ENCODE peak calls at places on chromosomes 7 and 10, in six cellular contexts. I is PC-3, G is MM.1S, F is cardiac muscle cell, E is transverse colon, H is IMR-90. K is an unnamed sample. For H3K4me1, the result is how much of the 10 kb centered on the place peaks cover.

GRCh38 chr7:73647725-73648592 is 19.7 kb upstream of the VPS37D start:
- DNase-seq in F (no peak), I (peak), H (no peak), G (no peak), E (peak), K (peak)

GRCh38 chr10:101040851-101041250 is 9.8 kb downstream of the SFXN3 start:
- DNase-seq in I (no peak), G (no peak), H (no peak), F (no peak), E (no peak), K (no peak)

GRCh38 chr10:76547352-76547972 is 1090.1 kb downstream of the KCNMA1 start:
- DNase-seq in E (peak), I (peak), H (peak), G (peak), F (peak), K (no peak)

GRCh38 chr7:143331179-143331825 is 15.4 kb downstream of the CLCN1 start:
- DNase-seq in F (peak), H (peak), E (no peak), G (no peak), I (peak), K (no peak)

GRCh38 chr7:1181591-1181990 is 21.6 kb upstream of the ZFAND2A start:
- DNase-seq in G (no peak), I (no peak), E (no peak), F (no peak), H (no peak), K (no peak)

GRCh38 chr10:44068716-44069482 is 316.0 kb downstream of the CXCL12 start:
- DNase-seq in E (no peak), I (no peak), H (peak), G (no peak), F (peak), K (no peak)

GRCh38 chr7:25359471-25360059 is 131.3 kb upstream of the NPVF start:
- DNase-seq in H (no peak), G (no peak), I (no peak), E (no peak), F (no peak), K (no peak)

GRCh38 chr10:74202356-74202755 is 51.3 kb downstream of the ADK start:
- DNase-seq in H (peak), F (no peak), E (no peak), I (no peak), G (no peak), K (no peak)

GRCh38 chr10:13684252-13684791 is 97.6 kb downstream of the PRPF18 start:
- DNase-seq in H (peak), G (no peak), I (no peak), F (peak), E (peak), K (no peak)

GRCh38 chr7:84949067-84949466 is 237.8 kb downstream of the SEMA3D start:
- DNase-seq in G (no peak), I (no peak), H (peak), F (peak), E (no peak), K (no peak)

GRCh38 chr7:26500749-26501352 is 209.2 kb downstream of the SNX10 start:
- DNase-seq in F (peak), H (peak), I (peak), G (peak), E (no peak), K (no peak)

GRCh38 chr7:15607541-15608210 is 45.9 kb upstream of the AGMO start:
- DNase-seq in I (no peak), F (peak), H (no peak), E (no peak), G (no peak), K (no peak)

GRCh38 chr10:42781893-42782445 is 626 bp upstream of the BMS1 start:
- DNase-seq in E (peak), H (no peak), F (peak), G (no peak), I (no peak), K (no peak)

GRCh38 chr10:11881477-11882417 is 58.6 kb downstream of the PROSER2 start:
- DNase-seq in H (peak), I (peak), G (no peak), E (peak), F (no peak), K (no peak)

GRCh38 chr10:131746785-131747184 is 154.0 kb upstream of the PPP2R2D start:
- DNase-seq in G (no peak), E (no peak), I (no peak), H (no peak), F (no peak), K (no peak)

GRCh38 chr7:128380807-128381130 is 19.3 kb upstream of the PRRT4 start:
- DNase-seq in G (no peak), I (no peak), E (no peak), H (no peak), F (no peak), K (no peak)

GRCh38 chr10:64503429-64503828 is 982.2 kb downstream of the REEP3 start:
- DNase-seq in G (no peak), I (peak), H (no peak), F (no peak), E (no peak), K (no peak)

GRCh38 chr10:25105262-25105661 is 69.5 kb upstream of the GPR158 start:
- DNase-seq in I (no peak), G (no peak), E (no peak), H (no peak), F (no peak), K (no peak)

GRCh38 chr10:118748041-118748440 is 6.7 kb downstream of the CACUL1 start:
- DNase-seq in F (no peak), I (no peak), H (no peak), E (no peak), G (no peak), K (no peak)

GRCh38 chr10:72615985-72616384 is 9.9 kb downstream of the MICU1 start:
- DNase-seq in G (no peak), I (no peak), E (no peak), H (no peak), F (no peak), K (no peak)

GRCh38 chr10:121927361-121927840 is 430 bp downstream of the ATE1 start:
- DNase-seq in H (peak), G (peak), E (peak), I (peak), F (peak), K (no peak)

GRCh38 chr7:120991133-120991532 is 2.6 kb downstream of the CPED1 start:
- DNase-seq in G (peak), E (no peak), I (no peak), F (no peak), H (no peak), K (no peak)

GRCh38 chr10:6139470-6139869 is 50.6 kb downstream of the RBM17 start:
- DNase-seq in E (no peak), G (no peak), H (no peak), F (no peak), I (no peak), K (no peak)

GRCh38 chr10:9211228-9211627 is 1156.7 kb downstream of the GATA3 start:
- DNase-seq in E (no peak), G (no peak), I (peak), H (peak), F (peak), K (no peak)

GRCh38 chr10:11147723-11148122 is 130.1 kb downstream of the CELF2 start:
- DNase-seq in E (no peak), F (no peak), H (no peak), I (no peak), G (peak), K (no peak)

GRCh38 chr10:18164771-18165361 is 24.6 kb downstream of the CACNB2 start:
- DNase-seq in E (no peak), H (peak), I (peak), F (peak), G (no peak), K (no peak)

GRCh38 chr7:27999829-28000228 is 180.8 kb downstream of the JAZF1 start:
- DNase-seq in H (no peak), F (no peak), G (no peak), E (no peak), I (no peak), K (no peak)

GRCh38 chr7:15015545-15016314 is 113.2 kb upstream of the DGKB start:
- DNase-seq in F (peak), G (peak), I (peak), E (no peak), H (peak), K (no peak)

GRCh38 chr7:154484406-154484805 is 432.2 kb downstream of the DPP6 start:
- DNase-seq in G (no peak), I (no peak), F (no peak), H (no peak), E (no peak), K (no peak)

GRCh38 chr10:72087392-72087968 is 871 bp downstream of the SPOCK2 start:
- DNase-seq in E (peak), F (no peak), G (no peak), I (no peak), H (no peak), K (peak)

GRCh38 chr10:110790913-110791525 is 80.7 kb upstream of the PDCD4 start:
- DNase-seq in E (no peak), F (no peak), G (no peak), I (no peak), H (peak), K (no peak)

GRCh38 chr10:110791541-110792073 is 80.1 kb upstream of the PDCD4 start:
- DNase-seq in G (no peak), F (no peak), I (no peak), E (no peak), H (no peak), K (no peak)

GRCh38 chr10:110788620-110789385 is 82.9 kb upstream of the PDCD4 start:
- DNase-seq in H (no peak), E (no peak), I (no peak), F (peak), G (no peak), K (no peak)

GRCh38 chr10:110792476-110792875 is 79.3 kb upstream of the PDCD4 start:
- DNase-seq in I (no peak), G (no peak), E (no peak), H (no peak), F (no peak), K (no peak)

DNA sequence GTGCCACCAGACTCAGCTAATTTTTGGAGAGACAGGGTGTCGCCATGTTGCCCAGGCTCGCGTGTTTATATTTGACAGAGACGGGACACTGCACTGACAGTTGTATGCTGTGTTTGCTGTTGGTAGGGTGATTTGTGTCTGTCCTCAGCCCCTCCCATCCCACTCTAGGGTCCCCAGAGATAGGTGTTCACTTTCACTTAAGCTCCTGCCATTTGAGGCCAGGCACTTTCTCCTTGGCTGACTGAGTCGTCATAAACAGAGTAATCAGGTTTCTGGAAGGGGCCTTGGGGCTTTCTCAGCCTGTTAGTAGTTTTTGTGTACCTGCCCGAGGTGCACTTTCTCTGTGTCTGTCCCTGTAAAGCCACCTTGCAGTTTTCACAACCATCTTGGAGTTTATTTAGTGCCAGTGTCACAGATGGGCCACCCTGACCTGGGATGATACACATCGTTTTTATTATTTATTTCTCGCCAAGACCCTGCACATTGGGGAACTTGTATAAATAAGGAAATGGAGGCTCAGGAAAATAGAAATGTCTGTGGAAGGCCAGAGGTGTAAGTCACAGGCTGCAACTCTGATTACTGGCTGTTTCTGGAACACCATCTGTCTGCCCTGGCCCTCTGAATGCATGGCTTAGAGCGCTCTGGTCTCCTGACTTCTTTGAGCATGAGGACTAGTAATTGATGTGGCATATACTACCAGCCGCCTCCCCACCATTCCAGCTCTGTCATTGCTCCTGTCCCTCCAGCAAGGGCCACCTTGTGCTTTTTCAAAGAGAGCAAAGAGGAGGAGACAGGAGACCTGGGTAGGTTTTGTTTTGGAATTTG is 81.9 kb upstream of the PDCD4 start:
- DNase-seq in E (no peak), H (no peak), G (no peak), I (no peak), F (no peak), K (no peak)
- H3K4me1 ChIP-seq in E (under half), H (under half), G (under half), I (under half), F (half or more), K (under half)

DNA sequence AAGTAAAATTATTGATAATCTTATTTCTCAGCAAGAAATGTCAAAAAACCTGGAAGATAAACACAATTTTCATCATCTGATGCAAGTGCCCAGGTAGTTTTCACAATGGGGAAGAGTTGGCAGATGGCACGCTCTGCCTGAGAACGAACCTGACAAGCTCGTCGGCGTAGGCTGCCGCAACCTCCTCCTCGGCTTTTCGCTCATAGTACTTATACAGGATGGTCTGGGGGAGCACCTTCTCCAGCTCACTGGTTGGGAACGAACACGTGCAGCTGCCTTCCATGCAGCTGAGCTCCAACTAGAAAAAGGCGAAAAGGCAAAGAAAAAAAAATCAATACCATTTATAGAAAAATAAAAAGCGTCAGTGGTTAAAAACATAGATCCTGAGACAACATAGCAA is 68.9 kb downstream of the RNF216 start:
- DNase-seq in I (no peak), F (no peak), E (no peak), G (no peak), H (no peak), K (no peak)
- H3K4me1 ChIP-seq in I (under half), F (under half), E (under half), G (under half), H (under half), K (under half)

GRCh38 chr10:102408728-102409603 is 9.6 kb downstream of the PSD start:
- DNase-seq in H (peak), E (peak), G (no peak), F (peak), I (no peak), K (peak)
- H3K4me1 ChIP-seq in H (under half), E (under half), G (under half), F (under half), I (under half), K (under half)

DNA sequence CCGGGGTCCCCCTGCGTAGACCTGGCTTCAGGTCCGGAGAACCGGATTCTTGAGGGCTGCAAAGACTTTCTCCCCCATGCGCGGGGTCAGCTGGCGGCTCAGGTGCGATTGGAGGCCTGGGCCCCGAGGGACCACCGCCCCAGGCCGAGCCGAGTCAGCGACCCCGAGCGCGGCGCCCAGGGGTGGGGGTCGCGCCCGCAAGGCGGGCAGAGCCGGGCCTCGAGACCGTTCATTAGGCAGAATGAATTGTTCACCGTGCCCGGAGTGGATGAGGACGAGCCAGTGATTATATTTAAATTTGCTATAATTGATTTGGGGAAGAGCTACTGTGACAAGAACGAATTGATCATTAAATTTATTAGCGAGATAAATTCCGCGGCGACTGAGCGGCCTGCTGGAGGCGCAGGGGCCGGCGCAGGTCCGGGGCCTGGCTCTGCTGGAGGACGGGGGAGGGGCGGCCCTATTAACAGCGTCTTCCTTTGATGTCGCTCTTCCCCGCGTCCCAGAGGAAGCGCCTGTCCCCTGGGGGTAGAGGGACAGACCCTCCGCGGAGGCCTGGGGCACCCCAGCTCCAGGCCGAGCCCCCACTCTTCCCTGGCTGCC is 7.5 kb downstream of the MNX1 start:
- DNase-seq in I (no peak), G (peak), E (no peak), H (no peak), F (no peak), K (no peak)
- H3K4me1 ChIP-seq in I (under half), G (under half), E (half or more), H (under half), F (under half), K (under half)

DNA sequence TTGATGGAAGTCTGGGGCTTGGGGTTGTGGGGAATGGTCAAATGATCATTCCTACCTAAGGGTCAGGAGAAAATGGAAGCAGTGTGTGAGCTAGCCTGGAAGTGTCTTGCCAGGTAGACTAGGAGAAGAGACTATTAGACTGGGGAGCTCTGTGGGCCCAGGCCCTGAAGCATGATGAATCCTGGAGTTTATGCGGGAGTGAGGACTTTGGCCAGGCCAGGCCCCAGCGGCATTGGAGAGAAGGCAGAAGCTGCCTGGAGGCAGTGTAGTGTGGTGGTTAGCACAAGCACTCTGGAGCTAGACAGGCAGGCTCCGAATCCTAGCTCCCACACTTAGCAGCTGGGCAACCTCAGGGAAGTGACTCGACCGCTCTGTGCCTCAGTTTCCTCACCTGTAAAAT is 29.3 kb downstream of the ZMIZ1 start:
- DNase-seq in E (no peak), I (no peak), G (no peak), F (no peak), H (no peak), K (no peak)
- H3K4me1 ChIP-seq in E (half or more), I (under half), G (under half), F (half or more), H (half or more), K (under half)

GRCh38 chr10:110499796-110500514 is 2.2 kb downstream of the DUSP5 start:
- DNase-seq in E (no peak), F (no peak), H (peak), G (no peak), I (no peak), K (no peak)

GRCh38 chr10:110500515-110500905 is 2.8 kb downstream of the DUSP5 start:
- DNase-seq in I (peak), E (no peak), F (peak), G (peak), H (peak), K (no peak)

GRCh38 chr10:110498087-110498981 is 627 bp downstream of the DUSP5 start:
- DNase-seq in H (peak), F (peak), I (no peak), E (peak), G (peak), K (peak)

GRCh38 chr10:110497438-110498086 is at the start of gene DUSP5:
- DNase-seq in H (peak), G (peak), E (peak), F (peak), I (peak), K (peak)

DNA sequence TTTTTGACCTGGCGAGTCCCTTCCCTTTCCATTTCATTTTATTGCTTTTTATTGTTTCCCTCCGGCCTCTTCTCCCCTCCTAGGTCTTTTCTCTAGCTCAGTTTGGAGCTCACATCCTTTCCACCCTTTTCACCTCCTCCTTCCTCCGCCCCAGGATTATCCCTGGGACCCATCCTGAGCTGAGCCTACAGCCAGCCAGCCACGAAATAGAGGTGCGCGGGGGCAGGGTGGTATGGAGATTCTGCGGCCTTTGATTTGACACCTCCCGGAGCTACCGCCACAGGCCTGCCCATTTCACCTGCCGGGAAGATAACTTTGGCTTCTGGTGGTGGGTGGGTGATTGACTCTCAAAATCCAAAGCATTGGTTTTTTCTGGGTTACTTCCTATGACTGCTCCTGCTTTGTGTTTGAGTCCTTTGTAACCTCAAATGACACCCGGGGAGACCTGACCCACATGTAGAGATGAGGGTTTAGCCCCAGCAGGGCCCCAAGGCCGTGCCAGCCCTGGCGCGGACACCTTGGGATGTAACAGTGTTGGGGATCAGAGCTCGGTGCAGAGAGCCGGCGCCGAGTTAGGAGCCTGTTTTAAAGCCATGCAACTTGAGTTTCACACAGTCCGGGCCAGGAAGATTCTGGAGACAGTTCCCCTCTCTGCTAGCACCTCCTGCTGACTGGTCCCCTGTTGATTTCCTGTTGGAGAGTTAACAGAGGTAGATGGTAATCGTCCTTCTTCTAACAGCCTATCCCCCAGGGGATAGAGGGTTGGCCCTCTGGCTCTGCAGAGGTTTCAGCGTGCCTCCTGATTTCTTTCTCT is 1.5 kb downstream of the DUSP5 start:
- DNase-seq in E (peak), I (peak), H (peak), G (peak), F (peak), K (no peak)
- H3K4me1 ChIP-seq in E (half or more), I (under half), H (under half), G (under half), F (under half), K (half or more)

GRCh38 chr10:82890573-82890972 is 1015.6 kb downstream of the NRG3 start:
- DNase-seq in I (no peak), F (no peak), G (no peak), E (no peak), H (no peak), K (no peak)
- H3K4me1 ChIP-seq in I (under half), F (under half), G (under half), E (under half), H (under half), K (under half)

DNA sequence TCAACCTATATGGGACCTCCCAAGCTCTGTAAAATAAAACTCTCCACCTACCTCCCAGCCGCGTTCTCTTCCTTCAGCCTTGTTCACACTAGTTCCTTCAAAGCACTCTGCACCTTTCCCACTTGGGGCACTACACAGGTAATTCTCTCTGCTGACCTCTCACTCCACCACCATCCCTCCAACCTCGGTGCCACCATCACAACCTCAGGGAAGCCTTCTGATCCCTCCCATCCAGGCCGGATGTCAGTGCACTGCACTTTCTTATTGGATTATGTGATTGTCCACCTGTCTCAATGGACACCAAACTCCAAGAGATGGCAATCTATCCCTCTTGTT is 7.0 kb downstream of the LARP4B start:
- DNase-seq in I (no peak), F (no peak), G (no peak), E (no peak), H (no peak), K (no peak)
- H3K4me1 ChIP-seq in I (under half), F (under half), G (under half), E (half or more), H (under half), K (under half)